ENCODE peak calls at places on chromosomes 5 and 9, in nine cellular contexts. A, Z, P, U, I, S, F, C and W are unnamed samples.

GRCh38 chr9:134290603-134291451 is 35.4 kb upstream of the RXRA start:
- DNase-seq in F (no peak), P (no peak), I (no peak), C (peak), S (peak), U (no peak), Z (no peak), A (no peak), W (no peak)

GRCh38 chr5:75660678-75661465 is 49.6 kb downstream of the ANKDD1B start:
- DNase-seq in P (no peak), S (no peak), U (no peak), Z (no peak), C (no peak), F (no peak), A (no peak), I (no peak), W (no peak)

GRCh38 chr5:93411716-93412115 is 169.3 kb downstream of the NR2F1-AS1 start:
- DNase-seq in S (no peak), F (no peak), I (no peak), A (no peak), P (no peak), C (no peak), Z (no peak), U (no peak), W (no peak)

GRCh38 chr5:68215888-68216736 is 556 bp downstream of the PIK3R1 start:
- DNase-seq in Z (no peak), U (no peak), A (peak), S (peak), I (no peak), P (no peak), F (peak), C (peak), W (peak)

GRCh38 chr9:35357826-35358225 is 132.1 kb upstream of the RUSC2 start:
- DNase-seq in U (no peak), Z (no peak), F (no peak), S (no peak), A (no peak), C (no peak), I (no peak), P (no peak), W (no peak)

GRCh38 chr5:179867476-179867875 is 8.9 kb upstream of the MRNIP start:
- DNase-seq in S (no peak), Z (no peak), F (no peak), A (no peak), U (no peak), P (no peak), I (no peak), C (no peak), W (no peak)

GRCh38 chr5:151141535-151141934 is 16.0 kb downstream of the ANXA6 start:
- DNase-seq in I (no peak), C (peak), F (no peak), A (peak), U (no peak), P (no peak), S (peak), Z (no peak), W (no peak)

GRCh38 chr5:92560698-92561361 is 1020.2 kb downstream of the NR2F1-AS1 start:
- DNase-seq in U (peak), I (no peak), P (no peak), C (no peak), A (no peak), S (no peak), F (no peak), Z (peak), W (peak)

GRCh38 chr5:963673-964531 is 44.7 kb upstream of the NKD2 start:
- DNase-seq in C (peak), I (no peak), A (peak), P (peak), U (peak), Z (peak), F (no peak), S (peak), W (peak)

GRCh38 chr5:180785794-180786221 is 16.8 kb downstream of the MGAT1 start:
- DNase-seq in A (no peak), P (peak), C (no peak), F (no peak), U (peak), Z (peak), I (peak), S (peak), W (peak)

GRCh38 chr5:131417240-131417869 is 153.5 kb downstream of the CDC42SE2 start:
- DNase-seq in A (peak), I (peak), S (peak), P (peak), Z (peak), U (peak), F (peak), C (peak), W (peak)

GRCh38 chr5:6859001-6859400 is 145.8 kb downstream of the TENT4A start:
- DNase-seq in S (no peak), Z (no peak), U (no peak), P (no peak), I (no peak), F (no peak), C (no peak), A (no peak), W (no peak)

GRCh38 chr9:109708507-109708945 is 71.5 kb upstream of the PALM2AKAP2 start:
- DNase-seq in P (no peak), I (no peak), A (no peak), Z (peak), U (no peak), C (no peak), S (no peak), F (no peak), W (peak)

GRCh38 chr5:96588551-96588950 is 73.6 kb upstream of the CAST start:
- DNase-seq in C (no peak), Z (no peak), A (no peak), S (no peak), I (no peak), F (no peak), P (no peak), U (no peak), W (no peak)

GRCh38 chr9:105054488-105054887 is 126.5 kb upstream of the ABCA1 start:
- DNase-seq in U (peak), S (no peak), C (no peak), P (peak), I (peak), A (no peak), F (no peak), Z (peak), W (peak)

GRCh38 chr5:147339313-147339712 is 104.5 kb downstream of the STK32A start:
- DNase-seq in I (no peak), U (no peak), Z (no peak), S (no peak), P (no peak), A (no peak), C (no peak), F (no peak), W (no peak)

GRCh38 chr5:176646707-176647029 is 616 bp upstream of the TSPAN17 start:
- DNase-seq in A (no peak), S (no peak), C (no peak), I (no peak), Z (no peak), U (no peak), F (no peak), P (no peak), W (no peak)

GRCh38 chr5:180353226-180353962 is at the start of gene GFPT2:
- DNase-seq in C (peak), P (peak), U (peak), A (peak), I (peak), F (peak), Z (peak), S (peak), W (peak)

GRCh38 chr9:14497476-14497875 is 183.5 kb upstream of the NFIB start:
- DNase-seq in U (peak), F (no peak), S (no peak), I (no peak), A (no peak), Z (no peak), P (no peak), C (no peak), W (no peak)